ENCODE peak calls at places on chromosomes 3 and 15, in nine cellular contexts. L is heart right ventricle; G is right cardiac atrium; Q is heart left ventricle; C is CD4-positive, alpha-beta memory T cell; D is tibial nerve; O is GM23248; B is transverse colon; I is left ventricle myocardium inferior. T is an unnamed sample. For H3K9me3, the result is how much of the 10 kb centered on the place peaks cover.

GRCh38 chr3:141796436-141797166 is 33.4 kb downstream of the GRK7 start:
- DNase-seq in L (no peak), G (no peak), Q (no peak), C (peak), D (no peak), O (peak), B (peak), I (no peak), T (no peak)

GRCh38 chr3:17833786-17834559 is 91.5 kb upstream of the TBC1D5 start:
- DNase-seq in L (no peak), G (no peak), Q (no peak), C (no peak), D (no peak), O (no peak), B (no peak), I (no peak), T (no peak)

GRCh38 chr15:57436166-57436565 is 59.9 kb downstream of the CGNL1 start:
- DNase-seq in L (no peak), G (no peak), Q (no peak), C (no peak), D (no peak), O (no peak), B (no peak), I (no peak), T (no peak)

GRCh38 chr3:52231502-52232278 is 6.2 kb upstream of the TLR9 start:
- DNase-seq in L (peak), G (peak), Q (peak), C (peak), D (peak), O (peak), B (peak), I (peak), T (peak)

GRCh38 chr3:179933872-179934271 is 102.9 kb downstream of the PEX5L start:
- DNase-seq in L (no peak), G (no peak), Q (no peak), C (no peak), D (no peak), O (no peak), B (no peak), I (no peak), T (no peak)

GRCh38 chr15:92667291-92667904 is 11.8 kb upstream of the FAM174B start:
- DNase-seq in L (no peak), G (peak), Q (no peak), C (no peak), D (no peak), O (no peak), B (no peak), I (no peak), T (no peak)

GRCh38 chr3:187025656-187026320 is 95.5 kb downstream of the ST6GAL1 start:
- DNase-seq in L (no peak), G (no peak), Q (no peak), C (peak), D (no peak), O (no peak), B (no peak), I (no peak), T (no peak)

GRCh38 chr15:42608110-42608531 is 32.7 kb downstream of the STARD9 start:
- DNase-seq in L (no peak), G (no peak), Q (peak), C (peak), D (no peak), O (no peak), B (peak), I (no peak), T (no peak)

GRCh38 chr3:170410428-170411029 is 8.1 kb upstream of the CLDN11 start:
- DNase-seq in L (no peak), G (no peak), Q (no peak), C (no peak), D (no peak), O (peak), B (no peak), I (no peak), T (no peak)

GRCh38 chr3:134449277-134449676 is 36.5 kb downstream of the ANAPC13 start:
- DNase-seq in L (no peak), G (peak), Q (no peak), C (no peak), D (no peak), O (peak), B (peak), I (no peak), T (peak)

GRCh38 chr3:17039579-17039978 is 154.8 kb downstream of the PLCL2 start:
- DNase-seq in L (no peak), G (no peak), Q (no peak), C (no peak), D (no peak), O (peak), B (no peak), I (no peak), T (no peak)

GRCh38 chr3:188241072-188241471 is 87.1 kb downstream of the LPP start:
- DNase-seq in L (peak), G (peak), Q (no peak), C (no peak), D (no peak), O (no peak), B (no peak), I (peak), T (peak)

GRCh38 chr15:49288411-49288810 is 118.4 kb downstream of the GALK2 start:
- DNase-seq in L (no peak), G (no peak), Q (no peak), C (no peak), D (no peak), O (peak), B (no peak), I (no peak), T (no peak)

GRCh38 chr15:91548588-91548987 is 304.9 kb upstream of the SLCO3A1 start:
- DNase-seq in L (peak), G (peak), Q (peak), C (no peak), D (no peak), O (no peak), B (no peak), I (peak), T (no peak)

GRCh38 chr3:129686941-129687340 is 80.5 kb upstream of the PLXND1 start:
- DNase-seq in L (no peak), G (no peak), Q (no peak), C (no peak), D (no peak), O (no peak), B (no peak), I (no peak), T (no peak)

GRCh38 chr3:120040813-120041377 is 53.4 kb downstream of the GSK3B start:
- DNase-seq in L (no peak), G (no peak), Q (no peak), C (no peak), D (no peak), O (no peak), B (no peak), I (peak), T (no peak)
- H3K9me3 ChIP-seq in L (under half), G (under half), Q (under half), C (under half), D (under half), O (under half), B (under half), I (half or more), T (under half)

GRCh38 chr3:31652296-31652695 is 119.6 kb downstream of the STT3B start:
- DNase-seq in L (no peak), G (no peak), Q (no peak), C (no peak), D (no peak), O (no peak), B (no peak), I (no peak), T (no peak)
- H3K9me3 ChIP-seq in L (under half), G (under half), Q (half or more), C (under half), D (half or more), O (under half), B (half or more), I (half or more), T (under half)

GRCh38 chr3:229262-229661 is 32.7 kb downstream of the CHL1 start:
- DNase-seq in L (no peak), G (no peak), Q (no peak), C (no peak), D (no peak), O (no peak), B (no peak), I (no peak), T (no peak)
- H3K9me3 ChIP-seq in L (under half), G (under half), Q (under half), C (under half), D (under half), O (under half), B (under half), I (under half), T (under half)

DNA sequence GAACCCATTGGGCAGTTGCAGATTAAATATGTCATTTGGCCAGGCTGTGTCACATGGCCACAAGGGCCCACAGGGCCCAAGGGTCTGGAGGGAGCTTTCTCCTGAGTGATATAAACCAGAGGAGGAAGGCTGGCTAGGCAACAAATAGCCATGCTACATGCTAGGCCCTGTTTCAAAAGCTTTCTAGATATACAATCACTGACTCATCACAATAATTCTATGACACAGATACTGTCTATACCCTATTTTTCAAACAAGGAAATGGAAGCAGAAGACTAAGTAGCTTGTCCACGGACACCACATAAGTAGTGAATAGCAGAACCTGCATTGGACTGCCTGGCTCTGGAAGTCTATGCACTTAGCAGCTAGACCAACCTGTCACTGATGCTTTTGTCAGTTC is 625.4 kb downstream of the NTRK3 start:
- DNase-seq in L (no peak), G (no peak), Q (no peak), C (no peak), D (no peak), O (no peak), B (no peak), I (no peak), T (no peak)
- H3K9me3 ChIP-seq in L (under half), G (under half), Q (under half), C (under half), D (under half), O (under half), B (under half), I (under half), T (under half)